ENCODE peak calls at places on chromosomes 12 and 14, in five cellular contexts. One of them, this sample, is unnamed.

GRCh38 chr12:120397827-120398563 is 29.0 kb upstream of the MSI1 start:
- DNase-seq in NCI-H1105 treated with DMSO at 0.1 percent for 48 hours: no peak
- DNase-seq in stimulated activated CD4-positive, alpha-beta T cell treated with anti-CD3 and anti-CD28 coated beads, Interleukin-1b, Interleukin-23, amount 100 ng/mL, for 24 hours: no peak
- DNase-seq in left ventricle myocardium inferior: no peak
- DNase-seq in heart left ventricle: no peak
- DNase-seq in this sample: no peak

GRCh38 chr12:104733717-104734175 is 224.3 kb downstream of the SLC41A2 start:
- DNase-seq in NCI-H1105 treated with DMSO at 0.1 percent for 48 hours: no peak
- DNase-seq in stimulated activated CD4-positive, alpha-beta T cell treated with anti-CD3 and anti-CD28 coated beads, Interleukin-1b, Interleukin-23, amount 100 ng/mL, for 24 hours: no peak
- DNase-seq in left ventricle myocardium inferior: no peak
- DNase-seq in heart left ventricle: no peak
- DNase-seq in this sample: no peak

GRCh38 chr12:107485731-107486130 is 199.9 kb upstream of the PWP1 start:
- DNase-seq in NCI-H1105 treated with DMSO at 0.1 percent for 48 hours: no peak
- DNase-seq in stimulated activated CD4-positive, alpha-beta T cell treated with anti-CD3 and anti-CD28 coated beads, Interleukin-1b, Interleukin-23, amount 100 ng/mL, for 24 hours: no peak
- DNase-seq in left ventricle myocardium inferior: no peak
- DNase-seq in heart left ventricle: no peak
- DNase-seq in this sample: no peak

GRCh38 chr14:103086771-103087342 is 2.8 kb downstream of the LBHD2 start:
- DNase-seq in NCI-H1105 treated with DMSO at 0.1 percent for 48 hours: no peak
- DNase-seq in stimulated activated CD4-positive, alpha-beta T cell treated with anti-CD3 and anti-CD28 coated beads, Interleukin-1b, Interleukin-23, amount 100 ng/mL, for 24 hours: no peak
- DNase-seq in left ventricle myocardium inferior: no peak
- DNase-seq in heart left ventricle: no peak
- DNase-seq in this sample: peak

GRCh38 chr12:113190761-113191160 is 5.2 kb downstream of the RITA1 start:
- DNase-seq in NCI-H1105 treated with DMSO at 0.1 percent for 48 hours: no peak
- DNase-seq in stimulated activated CD4-positive, alpha-beta T cell treated with anti-CD3 and anti-CD28 coated beads, Interleukin-1b, Interleukin-23, amount 100 ng/mL, for 24 hours: no peak
- DNase-seq in left ventricle myocardium inferior: no peak
- DNase-seq in heart left ventricle: no peak
- DNase-seq in this sample: no peak

GRCh38 chr14:63986789-63987533 is 134.2 kb downstream of the SYNE2 start:
- DNase-seq in NCI-H1105 treated with DMSO at 0.1 percent for 48 hours: no peak
- DNase-seq in stimulated activated CD4-positive, alpha-beta T cell treated with anti-CD3 and anti-CD28 coated beads, Interleukin-1b, Interleukin-23, amount 100 ng/mL, for 24 hours: no peak
- DNase-seq in left ventricle myocardium inferior: no peak
- DNase-seq in heart left ventricle: no peak
- DNase-seq in this sample: no peak

GRCh38 chr12:107317751-107318553 is 224.6 kb upstream of the CRY1 start:
- DNase-seq in NCI-H1105 treated with DMSO at 0.1 percent for 48 hours: peak
- DNase-seq in stimulated activated CD4-positive, alpha-beta T cell treated with anti-CD3 and anti-CD28 coated beads, Interleukin-1b, Interleukin-23, amount 100 ng/mL, for 24 hours: peak
- DNase-seq in left ventricle myocardium inferior: peak
- DNase-seq in heart left ventricle: peak
- DNase-seq in this sample: peak

GRCh38 chr12:12715459-12716150 is 1.6 kb upstream of the CDKN1B start:
- DNase-seq in NCI-H1105 treated with DMSO at 0.1 percent for 48 hours: peak
- DNase-seq in stimulated activated CD4-positive, alpha-beta T cell treated with anti-CD3 and anti-CD28 coated beads, Interleukin-1b, Interleukin-23, amount 100 ng/mL, for 24 hours: no peak
- DNase-seq in left ventricle myocardium inferior: no peak
- DNase-seq in heart left ventricle: no peak
- DNase-seq in this sample: no peak

GRCh38 chr14:77307099-77307496 is 13.6 kb downstream of the POMT2 start:
- DNase-seq in NCI-H1105 treated with DMSO at 0.1 percent for 48 hours: no peak
- DNase-seq in stimulated activated CD4-positive, alpha-beta T cell treated with anti-CD3 and anti-CD28 coated beads, Interleukin-1b, Interleukin-23, amount 100 ng/mL, for 24 hours: no peak
- DNase-seq in left ventricle myocardium inferior: no peak
- DNase-seq in heart left ventricle: no peak
- DNase-seq in this sample: no peak

GRCh38 chr12:18837025-18837424 is 99.1 kb downstream of the CAPZA3 start:
- DNase-seq in NCI-H1105 treated with DMSO at 0.1 percent for 48 hours: peak
- DNase-seq in stimulated activated CD4-positive, alpha-beta T cell treated with anti-CD3 and anti-CD28 coated beads, Interleukin-1b, Interleukin-23, amount 100 ng/mL, for 24 hours: no peak
- DNase-seq in left ventricle myocardium inferior: no peak
- DNase-seq in heart left ventricle: no peak
- DNase-seq in this sample: no peak

GRCh38 chr12:128449146-128449894 is 182.3 kb downstream of the TMEM132C start:
- DNase-seq in NCI-H1105 treated with DMSO at 0.1 percent for 48 hours: peak
- DNase-seq in stimulated activated CD4-positive, alpha-beta T cell treated with anti-CD3 and anti-CD28 coated beads, Interleukin-1b, Interleukin-23, amount 100 ng/mL, for 24 hours: no peak
- DNase-seq in left ventricle myocardium inferior: no peak
- DNase-seq in heart left ventricle: no peak
- DNase-seq in this sample: no peak

GRCh38 chr12:67145692-67146091 is 123.5 kb upstream of the CAND1 start:
- DNase-seq in NCI-H1105 treated with DMSO at 0.1 percent for 48 hours: no peak
- DNase-seq in stimulated activated CD4-positive, alpha-beta T cell treated with anti-CD3 and anti-CD28 coated beads, Interleukin-1b, Interleukin-23, amount 100 ng/mL, for 24 hours: no peak
- DNase-seq in left ventricle myocardium inferior: no peak
- DNase-seq in heart left ventricle: no peak
- DNase-seq in this sample: no peak

GRCh38 chr12:92827836-92828431 is 101.2 kb downstream of the EEA1 start:
- DNase-seq in NCI-H1105 treated with DMSO at 0.1 percent for 48 hours: peak
- DNase-seq in stimulated activated CD4-positive, alpha-beta T cell treated with anti-CD3 and anti-CD28 coated beads, Interleukin-1b, Interleukin-23, amount 100 ng/mL, for 24 hours: no peak
- DNase-seq in left ventricle myocardium inferior: no peak
- DNase-seq in heart left ventricle: no peak
- DNase-seq in this sample: no peak

GRCh38 chr12:52036587-52037171 is 14.6 kb upstream of the NR4A1 start:
- DNase-seq in NCI-H1105 treated with DMSO at 0.1 percent for 48 hours: peak
- DNase-seq in stimulated activated CD4-positive, alpha-beta T cell treated with anti-CD3 and anti-CD28 coated beads, Interleukin-1b, Interleukin-23, amount 100 ng/mL, for 24 hours: peak
- DNase-seq in left ventricle myocardium inferior: peak
- DNase-seq in heart left ventricle: peak
- DNase-seq in this sample: peak

GRCh38 chr12:123479442-123480180 is 21.7 kb downstream of the SNRNP35 start:
- DNase-seq in NCI-H1105 treated with DMSO at 0.1 percent for 48 hours: no peak
- DNase-seq in stimulated activated CD4-positive, alpha-beta T cell treated with anti-CD3 and anti-CD28 coated beads, Interleukin-1b, Interleukin-23, amount 100 ng/mL, for 24 hours: no peak
- DNase-seq in left ventricle myocardium inferior: no peak
- DNase-seq in heart left ventricle: peak
- DNase-seq in this sample: no peak

GRCh38 chr12:57272337-57273151 is 21.6 kb upstream of the STAC3 start:
- DNase-seq in NCI-H1105 treated with DMSO at 0.1 percent for 48 hours: no peak
- DNase-seq in stimulated activated CD4-positive, alpha-beta T cell treated with anti-CD3 and anti-CD28 coated beads, Interleukin-1b, Interleukin-23, amount 100 ng/mL, for 24 hours: no peak
- DNase-seq in left ventricle myocardium inferior: peak
- DNase-seq in heart left ventricle: peak
- DNase-seq in this sample: no peak

GRCh38 chr14:48275301-48275700 is 599.9 kb upstream of the MDGA2 start:
- DNase-seq in NCI-H1105 treated with DMSO at 0.1 percent for 48 hours: no peak
- DNase-seq in stimulated activated CD4-positive, alpha-beta T cell treated with anti-CD3 and anti-CD28 coated beads, Interleukin-1b, Interleukin-23, amount 100 ng/mL, for 24 hours: no peak
- DNase-seq in left ventricle myocardium inferior: no peak
- DNase-seq in heart left ventricle: no peak
- DNase-seq in this sample: no peak

GRCh38 chr12:92297932-92298681 is 152.5 kb upstream of the BTG1 start:
- DNase-seq in NCI-H1105 treated with DMSO at 0.1 percent for 48 hours: no peak
- DNase-seq in stimulated activated CD4-positive, alpha-beta T cell treated with anti-CD3 and anti-CD28 coated beads, Interleukin-1b, Interleukin-23, amount 100 ng/mL, for 24 hours: no peak
- DNase-seq in left ventricle myocardium inferior: no peak
- DNase-seq in heart left ventricle: no peak
- DNase-seq in this sample: no peak

GRCh38 chr14:65261946-65262345 is 150.6 kb upstream of the FUT8 start:
- DNase-seq in NCI-H1105 treated with DMSO at 0.1 percent for 48 hours: no peak
- DNase-seq in stimulated activated CD4-positive, alpha-beta T cell treated with anti-CD3 and anti-CD28 coated beads, Interleukin-1b, Interleukin-23, amount 100 ng/mL, for 24 hours: no peak
- DNase-seq in left ventricle myocardium inferior: no peak
- DNase-seq in heart left ventricle: no peak
- DNase-seq in this sample: no peak